ENCODE peak calls at places on chromosome 16, in four cellular contexts. P, E, B and X are unnamed samples.

GRCh38 chr16:89391-90302 is 11.6 kb downstream of the MPG start:
- DNase-seq in P (no peak), E (no peak), B (no peak), X (no peak)

GRCh38 chr16:24609740-24610420 is 70.5 kb downstream of the RBBP6 start:
- DNase-seq in P (no peak), E (no peak), B (peak; percentile 78), X (no peak)

GRCh38 chr16:76182092-76182635 is 95.0 kb upstream of the CNTNAP4 start:
- DNase-seq in P (no peak), E (no peak), B (no peak), X (no peak)

GRCh38 chr16:17356243-17356933 is 114.4 kb downstream of the XYLT1 start:
- DNase-seq in P (no peak), E (no peak), B (no peak), X (no peak)

GRCh38 chr16:87052506-87052905 is 264.7 kb downstream of the C16orf95 start:
- DNase-seq in P (no peak), E (no peak), B (no peak), X (no peak)

GRCh38 chr16:51151435-51151950 is 423 bp upstream of the SALL1 start:
- DNase-seq in P (no peak), E (no peak), B (peak; percentile 97), X (no peak)

GRCh38 chr16:10013364-10013763 is 168.9 kb downstream of the GRIN2A start:
- DNase-seq in P (no peak), E (no peak), B (peak; percentile 21), X (no peak)

GRCh38 chr16:79509221-79509631 is 91.3 kb downstream of the MAF start:
- DNase-seq in P (no peak), E (no peak), B (peak; percentile 24), X (no peak)

GRCh38 chr16:59698341-59698979 is 964.3 kb upstream of the GOT2 start:
- DNase-seq in P (no peak), E (no peak), B (no peak), X (peak; percentile 19)

GRCh38 chr16:82603784-82604411 is 22.9 kb upstream of the CDH13 start:
- DNase-seq in P (peak; percentile 13), E (peak; percentile 5), B (peak; percentile 72), X (peak; percentile 47)

GRCh38 chr16:64489449-64489848 is 632.4 kb downstream of the CDH11 start:
- DNase-seq in P (no peak), E (no peak), B (no peak), X (no peak)

GRCh38 chr16:52193441-52193840 is 353.5 kb downstream of the TOX3 start:
- DNase-seq in P (no peak), E (no peak), B (no peak), X (no peak)

GRCh38 chr16:10665166-10665565 is 29.6 kb downstream of the TEKT5 start:
- DNase-seq in P (no peak), E (no peak), B (no peak), X (no peak)

GRCh38 chr16:73154063-73154870 is 106.3 kb upstream of the ZFHX3 start:
- DNase-seq in P (no peak), E (no peak), B (no peak), X (no peak)

GRCh38 chr16:27764869-27765675 is 215.1 kb downstream of the KATNIP start:
- DNase-seq in P (no peak), E (no peak), B (no peak), X (no peak)

GRCh38 chr16:4349332-4349731 is 1.8 kb downstream of the PAM16 start:
- DNase-seq in P (no peak), E (no peak), B (no peak), X (no peak)

GRCh38 chr16:64276646-64277045 is 845.2 kb downstream of the CDH11 start:
- DNase-seq in P (no peak), E (no peak), B (no peak), X (no peak)

GRCh38 chr16:52827456-52827855 is 225.2 kb downstream of the CHD9NB start:
- DNase-seq in P (no peak), E (no peak), B (peak; percentile 33), X (no peak)

GRCh38 chr16:54407596-54407995 is 121.0 kb upstream of the IRX3 start:
- DNase-seq in P (no peak), E (no peak), B (no peak), X (no peak)

GRCh38 chr16:58128721-58129096 is 472 bp downstream of the CFAP20 start:
- DNase-seq in P (no peak), E (peak; percentile 57), B (peak; percentile 76), X (no peak)

GRCh38 chr16:50152386-50152806 is 710 bp upstream of the TENT4B start:
- DNase-seq in P (no peak), E (no peak), B (no peak), X (peak; percentile 28)

GRCh38 chr16:68000450-68000849 is 1.2 kb upstream of the DPEP2 start:
- DNase-seq in P (no peak), E (no peak), B (no peak), X (no peak)

GRCh38 chr16:29007865-29008593 is 23.2 kb downstream of the LAT start:
- DNase-seq in P (no peak), E (no peak), B (no peak), X (peak; percentile 50)

GRCh38 chr16:12235110-12235509 is 258.6 kb downstream of the SNX29 start:
- DNase-seq in P (no peak), E (no peak), B (no peak), X (no peak)

GRCh38 chr16:15518412-15519351 is 84.3 kb downstream of the BMERB1 start:
- DNase-seq in P (no peak), E (no peak), B (no peak), X (peak; percentile 17)

GRCh38 chr16:80176114-80176513 is 364.7 kb upstream of the DYNLRB2 start:
- DNase-seq in P (no peak), E (no peak), B (no peak), X (no peak)

GRCh38 chr16:85947511-85948509 is 48.8 kb downstream of the IRF8 start:
- DNase-seq in P (no peak), E (peak; percentile 36), B (no peak), X (no peak)

GRCh38 chr16:47460301-47460754 is 535 bp downstream of the ITFG1 start:
- DNase-seq in P (no peak), E (no peak), B (no peak), X (peak; percentile 1)

GRCh38 chr16:31187808-31188189 is 7.9 kb downstream of the FUS start:
- DNase-seq in P (no peak), E (no peak), B (no peak), X (no peak)

GRCh38 chr16:84144301-84144858 is 597 bp downstream of the HSDL1 start:
- DNase-seq in P (no peak), E (peak; percentile 53), B (peak; percentile 62), X (peak; percentile 6)

GRCh38 chr16:84268661-84269060 is 26.0 kb upstream of the WFDC1 start:
- DNase-seq in P (no peak), E (no peak), B (peak; percentile 12), X (no peak)

GRCh38 chr16:12236491-12237030 is 260.0 kb downstream of the SNX29 start:
- DNase-seq in P (no peak), E (peak; percentile 80), B (no peak), X (no peak)

GRCh38 chr16:84919267-84919666 is 92.1 kb downstream of the ZDHHC7 start:
- DNase-seq in P (no peak), E (no peak), B (no peak), X (no peak)

GRCh38 chr16:4320030-4320429 is 4.2 kb downstream of the GLIS2 start:
- DNase-seq in P (no peak), E (no peak), B (no peak), X (no peak)

GRCh38 chr16:27685802-27686201 is 135.9 kb downstream of the KATNIP start:
- DNase-seq in P (no peak), E (no peak), B (no peak), X (no peak)

GRCh38 chr16:2037115-2037514 is 10.4 kb downstream of the NHERF2 start:
- DNase-seq in P (no peak), E (no peak), B (no peak), X (no peak)

GRCh38 chr16:82081271-82081670 is 46.2 kb downstream of the HSD17B2 start:
- DNase-seq in P (no peak), E (no peak), B (no peak), X (no peak)

GRCh38 chr16:22318690-22319358 is 21.6 kb downstream of the POLR3E start:
- DNase-seq in P (no peak), E (peak; percentile 35), B (peak; percentile 39), X (peak; percentile 52)
- TF ChIP-seq EZH2phosphoT487 in P (no peak), E (no peak), B (no peak), X (no peak)

DNA sequence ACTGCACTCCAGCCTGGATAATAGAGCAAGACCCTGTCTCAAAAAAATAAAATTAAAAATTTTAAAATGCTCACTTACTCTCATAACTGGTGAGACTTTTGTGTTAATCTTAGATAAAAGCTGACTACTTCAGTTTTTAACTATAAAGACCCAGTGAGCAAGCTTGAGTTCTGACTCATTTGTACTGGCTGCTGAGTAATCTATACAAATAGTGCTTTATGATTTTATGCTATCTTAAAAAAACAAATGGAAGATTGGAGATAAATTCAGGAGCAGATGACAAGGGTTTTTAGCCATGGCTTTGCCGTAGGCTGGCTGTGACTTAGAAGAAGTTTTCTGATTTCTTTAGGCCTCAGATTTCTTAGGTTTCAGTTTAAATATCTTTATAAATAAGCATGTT is 30.5 kb downstream of the SNTB2 start:
- DNase-seq in P (no peak), E (no peak), B (no peak), X (peak; percentile 73)
- TF ChIP-seq EZH2phosphoT487 in P (no peak), E (no peak), B (no peak), X (no peak)

DNA sequence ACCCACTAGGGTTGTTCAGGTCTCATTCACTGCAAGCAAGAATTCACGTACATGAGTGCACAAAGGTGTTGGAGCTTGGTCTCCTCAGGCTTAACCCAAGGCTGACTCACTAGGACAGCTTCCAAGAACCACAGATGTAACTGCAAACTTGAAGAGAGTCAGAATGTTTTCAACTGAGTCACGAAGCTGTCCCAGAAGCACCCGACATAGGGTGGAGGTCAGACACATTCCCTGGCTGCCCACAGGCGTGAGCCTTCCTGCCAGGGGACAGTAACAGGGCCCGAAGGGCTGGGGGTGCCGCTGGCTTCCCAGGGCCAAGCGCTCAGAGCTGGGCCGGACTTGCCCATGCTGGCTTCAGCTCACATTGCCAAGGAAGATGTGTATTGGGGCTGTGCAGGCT is 14.1 kb downstream of the CMTM3 start:
- DNase-seq in P (peak; percentile 70), E (no peak), B (no peak), X (peak; percentile 90)
- TF ChIP-seq EZH2phosphoT487 in P (no peak), E (no peak), B (no peak), X (no peak)

GRCh38 chr16:89599902-89600301 is 13.5 kb upstream of the DPEP1 start:
- DNase-seq in P (no peak), E (no peak), B (no peak), X (no peak)

GRCh38 chr16:89600956-89601355 is 12.5 kb upstream of the DPEP1 start:
- DNase-seq in P (no peak), E (no peak), B (no peak), X (no peak)

GRCh38 chr16:89600427-89600826 is 13.0 kb upstream of the DPEP1 start:
- DNase-seq in P (no peak), E (no peak), B (no peak), X (no peak)

GRCh38 chr16:89598199-89598598 is 15.2 kb upstream of the DPEP1 start:
- DNase-seq in P (no peak), E (no peak), B (no peak), X (no peak)

DNA sequence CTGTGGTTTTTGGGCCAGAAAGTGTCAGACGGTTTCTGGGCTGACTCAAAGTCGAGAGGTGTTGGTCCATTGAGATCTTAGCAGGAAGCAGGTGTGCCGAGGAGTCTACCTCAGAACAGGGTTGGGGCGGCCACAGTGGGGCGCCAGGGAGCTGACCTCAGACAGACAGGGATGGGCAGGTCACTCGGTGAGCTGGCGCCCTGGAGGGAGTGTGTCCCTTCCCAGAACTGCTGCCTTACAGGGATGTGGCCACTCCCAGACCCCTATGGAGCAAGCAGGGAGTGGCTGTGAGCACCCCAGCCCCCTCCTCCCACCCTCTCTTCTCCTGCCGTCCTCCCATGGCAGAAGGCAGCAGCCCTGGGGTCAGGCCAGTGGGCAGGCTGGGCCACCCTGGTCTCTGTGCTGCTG is 14.0 kb upstream of the DPEP1 start:
- DNase-seq in P (peak; percentile 63), E (peak; percentile 45), B (peak; percentile 66), X (peak; percentile 42)
- TF ChIP-seq EZH2phosphoT487 in P (no peak), E (no peak), B (no peak), X (no peak)